ENCODE peak calls at places on chromosomes 7 and 10, in six cellular contexts. One of them, this sample, is unnamed. For H3K4me1, the result is how much of the 10 kb centered on the place peaks cover.

GRCh38 chr10:3516626-3517255 is 268.3 kb downstream of the KLF6 start:
- DNase-seq in mammary epithelial cell: no peak
- DNase-seq in tibial nerve: no peak
- DNase-seq in ovary: no peak
- DNase-seq in keratinocyte: no peak
- DNase-seq in HCT116: no peak
- DNase-seq in this sample: no peak

GRCh38 chr10:128180843-128181242 is 54.6 kb upstream of the MKI67 start:
- DNase-seq in ovary: no peak
- DNase-seq in tibial nerve: no peak
- DNase-seq in mammary epithelial cell: no peak
- DNase-seq in keratinocyte: no peak
- DNase-seq in HCT116: no peak
- DNase-seq in this sample: no peak

GRCh38 chr7:79770053-79770452 is 316.6 kb upstream of the MAGI2 start:
- DNase-seq in HCT116: no peak
- DNase-seq in tibial nerve: no peak
- DNase-seq in keratinocyte: no peak
- DNase-seq in ovary: no peak
- DNase-seq in mammary epithelial cell: no peak
- DNase-seq in this sample: no peak

GRCh38 chr10:2981361-2981801 is 86.0 kb upstream of the PFKP start:
- DNase-seq in mammary epithelial cell: no peak
- DNase-seq in tibial nerve: no peak
- DNase-seq in keratinocyte: no peak
- DNase-seq in ovary: no peak
- DNase-seq in HCT116: no peak
- DNase-seq in this sample: no peak

GRCh38 chr7:14207711-14208110 is 218.2 kb upstream of the ETV1 start:
- DNase-seq in ovary: no peak
- DNase-seq in mammary epithelial cell: no peak
- DNase-seq in tibial nerve: no peak
- DNase-seq in HCT116: no peak
- DNase-seq in keratinocyte: no peak
- DNase-seq in this sample: no peak

GRCh38 chr7:139873593-139874374 is 44.7 kb downstream of the TBXAS1 start:
- DNase-seq in HCT116: no peak
- DNase-seq in tibial nerve: no peak
- DNase-seq in keratinocyte: no peak
- DNase-seq in mammary epithelial cell: no peak
- DNase-seq in ovary: no peak
- DNase-seq in this sample: no peak

GRCh38 chr10:109306698-109307097 is 616.6 kb downstream of the XPNPEP1 start:
- DNase-seq in keratinocyte: no peak
- DNase-seq in mammary epithelial cell: no peak
- DNase-seq in ovary: no peak
- DNase-seq in tibial nerve: no peak
- DNase-seq in HCT116: no peak
- DNase-seq in this sample: no peak

GRCh38 chr7:71984348-71984747 is 427.8 kb downstream of the CALN1 start:
- DNase-seq in ovary: no peak
- DNase-seq in mammary epithelial cell: no peak
- DNase-seq in HCT116: no peak
- DNase-seq in tibial nerve: no peak
- DNase-seq in keratinocyte: no peak
- DNase-seq in this sample: no peak

GRCh38 chr7:142571581-142571980 is 177.7 kb upstream of the PRSS1 start:
- DNase-seq in keratinocyte: no peak
- DNase-seq in mammary epithelial cell: no peak
- DNase-seq in HCT116: no peak
- DNase-seq in tibial nerve: no peak
- DNase-seq in ovary: no peak
- DNase-seq in this sample: no peak

GRCh38 chr10:132421377-132422168 is 24.6 kb downstream of the PWWP2B start:
- DNase-seq in keratinocyte: no peak
- DNase-seq in ovary: peak
- DNase-seq in mammary epithelial cell: no peak
- DNase-seq in tibial nerve: peak
- DNase-seq in HCT116: no peak
- DNase-seq in this sample: peak

GRCh38 chr7:1706721-1707613 is 36.9 kb downstream of the ELFN1 start:
- DNase-seq in HCT116: no peak
- DNase-seq in mammary epithelial cell: no peak
- DNase-seq in tibial nerve: no peak
- DNase-seq in keratinocyte: no peak
- DNase-seq in ovary: no peak
- DNase-seq in this sample: no peak

GRCh38 chr7:82665966-82666507 is 222.5 kb upstream of the CACNA2D1 start:
- DNase-seq in tibial nerve: no peak
- DNase-seq in mammary epithelial cell: no peak
- DNase-seq in ovary: no peak
- DNase-seq in HCT116: no peak
- DNase-seq in keratinocyte: no peak
- DNase-seq in this sample: no peak

GRCh38 chr10:45453639-45454250 is 79.7 kb downstream of the ALOX5 start:
- DNase-seq in mammary epithelial cell: no peak
- DNase-seq in tibial nerve: no peak
- DNase-seq in HCT116: no peak
- DNase-seq in ovary: no peak
- DNase-seq in keratinocyte: no peak
- DNase-seq in this sample: no peak

GRCh38 chr10:92240289-92241157 is 50.4 kb downstream of the CPEB3 start:
- DNase-seq in keratinocyte: no peak
- DNase-seq in HCT116: no peak
- DNase-seq in ovary: peak
- DNase-seq in tibial nerve: peak
- DNase-seq in mammary epithelial cell: peak
- DNase-seq in this sample: peak

GRCh38 chr7:77327067-77327931 is 88.8 kb downstream of the GSAP start:
- DNase-seq in mammary epithelial cell: peak
- DNase-seq in ovary: no peak
- DNase-seq in keratinocyte: no peak
- DNase-seq in tibial nerve: no peak
- DNase-seq in HCT116: no peak
- DNase-seq in this sample: no peak

GRCh38 chr7:94313926-94314325 is 80.8 kb upstream of the COL1A2 start:
- DNase-seq in tibial nerve: no peak
- DNase-seq in ovary: no peak
- DNase-seq in mammary epithelial cell: no peak
- DNase-seq in keratinocyte: no peak
- DNase-seq in HCT116: no peak
- DNase-seq in this sample: no peak

GRCh38 chr7:1117321-1117928 is 29.5 kb downstream of the GPER1 start:
- DNase-seq in HCT116: no peak
- DNase-seq in tibial nerve: no peak
- DNase-seq in mammary epithelial cell: no peak
- DNase-seq in ovary: no peak
- DNase-seq in keratinocyte: no peak
- DNase-seq in this sample: no peak

GRCh38 chr7:34365011-34365410 is 293.0 kb upstream of the NPSR1 start:
- DNase-seq in keratinocyte: peak
- DNase-seq in HCT116: no peak
- DNase-seq in tibial nerve: no peak
- DNase-seq in mammary epithelial cell: peak
- DNase-seq in ovary: no peak
- DNase-seq in this sample: no peak

GRCh38 chr10:71077796-71078453 is 134.4 kb upstream of the UNC5B start:
- DNase-seq in tibial nerve: no peak
- DNase-seq in ovary: peak
- DNase-seq in mammary epithelial cell: no peak
- DNase-seq in keratinocyte: no peak
- DNase-seq in HCT116: no peak
- DNase-seq in this sample: no peak

GRCh38 chr7:127591189-127591588 is 2.3 kb upstream of the FSCN3 start:
- DNase-seq in keratinocyte: no peak
- DNase-seq in ovary: no peak
- DNase-seq in mammary epithelial cell: no peak
- DNase-seq in HCT116: no peak
- DNase-seq in tibial nerve: no peak
- DNase-seq in this sample: no peak

GRCh38 chr7:122219253-122219865 is 75.3 kb upstream of the AASS start:
- DNase-seq in ovary: no peak
- DNase-seq in mammary epithelial cell: peak
- DNase-seq in keratinocyte: no peak
- DNase-seq in tibial nerve: no peak
- DNase-seq in HCT116: peak
- DNase-seq in this sample: no peak

GRCh38 chr7:1593091-1593866 is 23.4 kb upstream of the PSMG3 start:
- DNase-seq in HCT116: no peak
- DNase-seq in tibial nerve: no peak
- DNase-seq in keratinocyte: no peak
- DNase-seq in mammary epithelial cell: no peak
- DNase-seq in ovary: no peak
- DNase-seq in this sample: no peak

GRCh38 chr7:78487464-78487863 is 688.9 kb downstream of the PHTF2 start:
- DNase-seq in keratinocyte: no peak
- DNase-seq in HCT116: no peak
- DNase-seq in tibial nerve: no peak
- DNase-seq in ovary: no peak
- DNase-seq in mammary epithelial cell: no peak
- DNase-seq in this sample: no peak

GRCh38 chr7:37674534-37674933 is 9.0 kb upstream of the GPR141 start:
- DNase-seq in mammary epithelial cell: no peak
- DNase-seq in keratinocyte: no peak
- DNase-seq in HCT116: no peak
- DNase-seq in ovary: no peak
- DNase-seq in tibial nerve: no peak
- DNase-seq in this sample: no peak

GRCh38 chr7:332646-333398 is 42.9 kb downstream of the FOXL3 start:
- DNase-seq in HCT116: peak
- DNase-seq in keratinocyte: no peak
- DNase-seq in mammary epithelial cell: peak
- DNase-seq in tibial nerve: peak
- DNase-seq in ovary: peak
- DNase-seq in this sample: peak

GRCh38 chr10:88702848-88703597 is 3.0 kb upstream of the LIPK start:
- DNase-seq in keratinocyte: peak
- DNase-seq in HCT116: peak
- DNase-seq in tibial nerve: no peak
- DNase-seq in ovary: no peak
- DNase-seq in mammary epithelial cell: peak
- DNase-seq in this sample: no peak

GRCh38 chr10:78870458-78870857 is 198.3 kb upstream of the ZMIZ1 start:
- DNase-seq in tibial nerve: no peak
- DNase-seq in keratinocyte: no peak
- DNase-seq in HCT116: no peak
- DNase-seq in ovary: no peak
- DNase-seq in mammary epithelial cell: no peak
- DNase-seq in this sample: no peak

GRCh38 chr10:21831986-21832735 is 171.4 kb downstream of the DNAJC1 start:
- DNase-seq in tibial nerve: no peak
- DNase-seq in ovary: no peak
- DNase-seq in HCT116: no peak
- DNase-seq in mammary epithelial cell: peak
- DNase-seq in keratinocyte: no peak
- DNase-seq in this sample: no peak

GRCh38 chr7:12607134-12607533 is 36.6 kb downstream of the SCIN start:
- DNase-seq in HCT116: no peak
- DNase-seq in tibial nerve: no peak
- DNase-seq in mammary epithelial cell: no peak
- DNase-seq in ovary: no peak
- DNase-seq in keratinocyte: no peak
- DNase-seq in this sample: no peak

GRCh38 chr7:68207676-68208075 is 1211.0 kb downstream of the TYW1 start:
- DNase-seq in HCT116: no peak
- DNase-seq in keratinocyte: no peak
- DNase-seq in mammary epithelial cell: no peak
- DNase-seq in ovary: no peak
- DNase-seq in tibial nerve: no peak
- DNase-seq in this sample: no peak

GRCh38 chr10:67815571-67816059 is 22.4 kb downstream of the DNAJC12 start:
- DNase-seq in ovary: no peak
- DNase-seq in mammary epithelial cell: no peak
- DNase-seq in HCT116: no peak
- DNase-seq in keratinocyte: no peak
- DNase-seq in tibial nerve: no peak
- DNase-seq in this sample: no peak

GRCh38 chr10:127391875-127392274 is 157.2 kb upstream of the NPS start:
- DNase-seq in HCT116: no peak
- DNase-seq in keratinocyte: no peak
- DNase-seq in ovary: no peak
- DNase-seq in tibial nerve: no peak
- DNase-seq in mammary epithelial cell: no peak
- DNase-seq in this sample: no peak

GRCh38 chr7:99385564-99385963 is 11.0 kb downstream of the ARPC1B start:
- DNase-seq in ovary: no peak
- DNase-seq in keratinocyte: no peak
- DNase-seq in HCT116: no peak
- DNase-seq in mammary epithelial cell: no peak
- DNase-seq in tibial nerve: no peak
- DNase-seq in this sample: no peak

GRCh38 chr7:73746378-73746777 is 7.8 kb upstream of the ABHD11 start:
- DNase-seq in mammary epithelial cell: no peak
- DNase-seq in ovary: no peak
- DNase-seq in tibial nerve: no peak
- DNase-seq in HCT116: no peak
- DNase-seq in keratinocyte: no peak
- DNase-seq in this sample: no peak

GRCh38 chr10:110409488-110409887 is 88.2 kb upstream of the DUSP5 start:
- DNase-seq in tibial nerve: no peak
- DNase-seq in HCT116: no peak
- DNase-seq in keratinocyte: no peak
- DNase-seq in ovary: no peak
- DNase-seq in mammary epithelial cell: no peak
- DNase-seq in this sample: no peak
- H3K4me1 ChIP-seq in tibial nerve: under half
- H3K4me1 ChIP-seq in HCT116: half or more
- H3K4me1 ChIP-seq in keratinocyte: half or more
- H3K4me1 ChIP-seq in ovary: under half
- H3K4me1 ChIP-seq in mammary epithelial cell: half or more
- H3K4me1 ChIP-seq in this sample: under half

GRCh38 chr10:84076540-84077195 is 62.6 kb upstream of the GHITM start:
- DNase-seq in HCT116: no peak
- DNase-seq in mammary epithelial cell: no peak
- DNase-seq in keratinocyte: no peak
- DNase-seq in ovary: no peak
- DNase-seq in tibial nerve: no peak
- DNase-seq in this sample: no peak
- TF ChIP-seq CTCF in HCT116: no peak
- TF ChIP-seq CTCF in mammary epithelial cell: no peak
- TF ChIP-seq CTCF in keratinocyte: no peak
- TF ChIP-seq CTCF in ovary: no peak
- TF ChIP-seq CTCF in tibial nerve: no peak
- TF ChIP-seq CTCF in this sample: no peak

GRCh38 chr7:2757904-2758672 is 70.1 kb downstream of the AMZ1 start:
- DNase-seq in HCT116: peak
- DNase-seq in tibial nerve: no peak
- DNase-seq in mammary epithelial cell: peak
- DNase-seq in keratinocyte: peak
- DNase-seq in ovary: peak
- DNase-seq in this sample: peak
- H3K4me1 ChIP-seq in HCT116: under half
- H3K4me1 ChIP-seq in tibial nerve: under half
- H3K4me1 ChIP-seq in mammary epithelial cell: under half
- H3K4me1 ChIP-seq in keratinocyte: under half
- H3K4me1 ChIP-seq in ovary: under half
- H3K4me1 ChIP-seq in this sample: half or more

GRCh38 chr10:1525354-1526162 is 211.8 kb downstream of the ADARB2 start:
- DNase-seq in keratinocyte: no peak
- DNase-seq in HCT116: no peak
- DNase-seq in mammary epithelial cell: no peak
- DNase-seq in ovary: no peak
- DNase-seq in tibial nerve: no peak
- DNase-seq in this sample: no peak
- TF ChIP-seq CTCF in keratinocyte: no peak
- TF ChIP-seq CTCF in HCT116: no peak
- TF ChIP-seq CTCF in mammary epithelial cell: no peak
- TF ChIP-seq CTCF in ovary: no peak
- TF ChIP-seq CTCF in tibial nerve: no peak
- TF ChIP-seq CTCF in this sample: no peak